ENCODE peak calls at places on chromosome 3, in seven cellular contexts. One of them, this sample, is unnamed.

GRCh38 chr3:196990654-196991053 is 22.0 kb upstream of the PIGZ start:
- DNase-seq in cardiac fibroblast: no peak
- DNase-seq in HFF-Myc: no peak
- DNase-seq in choroid plexus epithelial cell: no peak
- DNase-seq in AG04450: no peak
- DNase-seq in GM06990: no peak
- DNase-seq in cardiac muscle cell: no peak
- DNase-seq in this sample: no peak

GRCh38 chr3:196968233-196969000 is at the start of gene PIGZ:
- DNase-seq in HFF-Myc: no peak
- DNase-seq in AG04450: no peak
- DNase-seq in cardiac muscle cell: peak; percentile 62
- DNase-seq in GM06990: peak; percentile 72
- DNase-seq in choroid plexus epithelial cell: no peak
- DNase-seq in cardiac fibroblast: peak; percentile 51
- DNase-seq in this sample: no peak

GRCh38 chr3:54870423-54870822 is 57.4 kb downstream of the LRTM1 start:
- DNase-seq in cardiac muscle cell: peak; percentile 76
- DNase-seq in choroid plexus epithelial cell: peak; percentile 96
- DNase-seq in AG04450: peak; percentile 89
- DNase-seq in HFF-Myc: peak; percentile 93
- DNase-seq in GM06990: no peak
- DNase-seq in cardiac fibroblast: peak; percentile 92
- DNase-seq in this sample: no peak

GRCh38 chr3:30751610-30752299 is 142.7 kb downstream of the GADL1 start:
- DNase-seq in cardiac fibroblast: peak; percentile 61
- DNase-seq in HFF-Myc: peak; percentile 27
- DNase-seq in choroid plexus epithelial cell: peak; percentile 76
- DNase-seq in cardiac muscle cell: peak; percentile 54
- DNase-seq in AG04450: no peak
- DNase-seq in GM06990: no peak
- DNase-seq in this sample: peak; percentile 43

GRCh38 chr3:177371903-177372302 is 174.6 kb upstream of the TBL1XR1 start:
- DNase-seq in cardiac fibroblast: no peak
- DNase-seq in choroid plexus epithelial cell: no peak
- DNase-seq in AG04450: no peak
- DNase-seq in cardiac muscle cell: no peak
- DNase-seq in HFF-Myc: no peak
- DNase-seq in GM06990: no peak
- DNase-seq in this sample: no peak

GRCh38 chr3:4568831-4569230 is 75.7 kb downstream of the ITPR1 start:
- DNase-seq in cardiac muscle cell: no peak
- DNase-seq in cardiac fibroblast: no peak
- DNase-seq in HFF-Myc: no peak
- DNase-seq in AG04450: no peak
- DNase-seq in choroid plexus epithelial cell: no peak
- DNase-seq in GM06990: no peak
- DNase-seq in this sample: no peak

GRCh38 chr3:78343221-78343620 is 1303.3 kb downstream of the ROBO2 start:
- DNase-seq in choroid plexus epithelial cell: no peak
- DNase-seq in cardiac fibroblast: no peak
- DNase-seq in HFF-Myc: no peak
- DNase-seq in cardiac muscle cell: no peak
- DNase-seq in GM06990: no peak
- DNase-seq in AG04450: no peak
- DNase-seq in this sample: no peak

GRCh38 chr3:71341721-71342120 is 241.8 kb downstream of the FOXP1 start:
- DNase-seq in cardiac muscle cell: no peak
- DNase-seq in choroid plexus epithelial cell: peak; percentile 79
- DNase-seq in cardiac fibroblast: peak; percentile 73
- DNase-seq in GM06990: no peak
- DNase-seq in AG04450: peak; percentile 47
- DNase-seq in HFF-Myc: peak; percentile 22
- DNase-seq in this sample: no peak

GRCh38 chr3:98521897-98522537 is 685 bp downstream of the CLDND1 start:
- DNase-seq in cardiac muscle cell: peak; percentile 74
- DNase-seq in cardiac fibroblast: peak; percentile 54
- DNase-seq in choroid plexus epithelial cell: peak; percentile 68
- DNase-seq in AG04450: peak; percentile 18
- DNase-seq in HFF-Myc: peak; percentile 11
- DNase-seq in GM06990: no peak
- DNase-seq in this sample: peak; percentile 11

GRCh38 chr3:108221403-108221802 is 821 bp downstream of the IFT57 start:
- DNase-seq in HFF-Myc: no peak
- DNase-seq in AG04450: no peak
- DNase-seq in choroid plexus epithelial cell: peak; percentile 5
- DNase-seq in cardiac muscle cell: no peak
- DNase-seq in cardiac fibroblast: peak; percentile 9
- DNase-seq in GM06990: no peak
- DNase-seq in this sample: no peak

GRCh38 chr3:149494759-149495580 is 20.5 kb downstream of the TM4SF4 start:
- DNase-seq in choroid plexus epithelial cell: peak; percentile 38
- DNase-seq in cardiac muscle cell: no peak
- DNase-seq in cardiac fibroblast: no peak
- DNase-seq in AG04450: no peak
- DNase-seq in GM06990: no peak
- DNase-seq in HFF-Myc: no peak
- DNase-seq in this sample: no peak

DNA sequence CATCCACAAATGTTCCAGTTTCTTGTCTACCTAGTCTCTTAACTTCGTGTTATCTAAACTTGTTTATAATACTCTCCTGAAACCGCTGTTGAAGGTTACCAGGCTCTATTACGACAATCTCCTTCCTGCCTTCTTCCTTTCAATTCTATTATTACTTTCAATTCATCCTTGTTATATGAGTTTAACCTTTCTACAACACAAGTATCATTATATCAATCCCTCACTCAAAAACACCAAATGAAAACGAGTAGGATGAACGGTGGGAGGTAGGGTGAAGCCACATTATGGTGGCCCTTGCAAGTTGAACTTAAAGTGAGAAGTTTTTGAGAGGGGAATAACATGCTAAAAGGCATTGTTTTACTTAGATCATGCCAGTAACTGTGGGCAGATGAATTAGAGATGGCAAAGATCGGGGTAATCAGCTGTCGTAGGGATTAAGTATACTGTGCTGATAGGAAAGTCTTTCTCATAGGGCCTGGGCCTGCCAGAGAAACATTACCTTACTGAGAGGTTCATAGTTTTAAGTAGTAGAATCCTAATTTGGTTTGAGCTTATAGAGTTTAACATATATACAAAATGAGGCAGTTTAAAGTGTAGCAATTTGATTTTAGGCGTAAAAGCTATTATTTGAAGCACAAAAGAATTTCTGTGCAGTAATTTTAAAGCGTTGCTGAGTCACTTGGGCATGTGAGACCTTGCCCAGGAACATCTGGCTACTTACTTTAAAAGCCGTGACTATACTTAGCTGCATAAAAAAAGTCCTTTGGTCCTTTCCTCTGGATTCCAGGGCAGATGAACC is 3.4 kb upstream of the CEP97 start:
- DNase-seq in choroid plexus epithelial cell: no peak
- DNase-seq in AG04450: no peak
- DNase-seq in HFF-Myc: peak; percentile 42
- DNase-seq in cardiac fibroblast: no peak
- DNase-seq in GM06990: peak; percentile 11
- DNase-seq in cardiac muscle cell: no peak
- DNase-seq in this sample: peak; percentile 31
- H3K4me3 ChIP-seq in choroid plexus epithelial cell: no peak overlapping the region
- H3K4me3 ChIP-seq in AG04450: no peak overlapping the region
- H3K4me3 ChIP-seq in HFF-Myc: no peak overlapping the region
- H3K4me3 ChIP-seq in cardiac fibroblast: no peak overlapping the region
- H3K4me3 ChIP-seq in GM06990: no peak overlapping the region
- H3K4me3 ChIP-seq in cardiac muscle cell: no peak overlapping the region
- H3K4me3 ChIP-seq in this sample: no peak overlapping the region

DNA sequence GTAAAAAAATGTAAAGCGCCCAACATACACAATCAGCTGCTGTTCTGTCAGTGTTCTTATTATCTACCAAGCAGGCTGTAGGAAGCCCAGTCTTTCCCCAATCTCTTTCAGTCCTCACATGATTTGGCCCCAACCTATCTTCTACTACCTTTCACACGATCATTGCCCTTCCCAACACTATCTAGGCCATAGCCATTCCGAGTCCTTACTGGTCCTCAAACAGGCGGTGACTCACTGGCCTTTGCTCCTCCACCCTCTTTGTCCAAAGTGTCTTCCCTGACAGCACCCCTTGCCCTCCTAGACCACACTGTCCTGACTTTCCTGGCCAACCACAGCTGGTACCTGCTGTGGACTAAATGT is 881 bp upstream of the RFT1 start:
- DNase-seq in AG04450: no peak
- DNase-seq in HFF-Myc: no peak
- DNase-seq in cardiac muscle cell: no peak
- DNase-seq in choroid plexus epithelial cell: no peak
- DNase-seq in GM06990: no peak
- DNase-seq in cardiac fibroblast: no peak
- DNase-seq in this sample: no peak
- H3K4me3 ChIP-seq in AG04450: peak overlapping the region; percentile 96
- H3K4me3 ChIP-seq in HFF-Myc: peak overlapping the region; percentile 92
- H3K4me3 ChIP-seq in cardiac muscle cell: peak overlapping the region; percentile 87
- H3K4me3 ChIP-seq in choroid plexus epithelial cell: no peak overlapping the region
- H3K4me3 ChIP-seq in GM06990: peak overlapping the region; percentile 99
- H3K4me3 ChIP-seq in cardiac fibroblast: no peak overlapping the region
- H3K4me3 ChIP-seq in this sample: peak overlapping the region; percentile 98

DNA sequence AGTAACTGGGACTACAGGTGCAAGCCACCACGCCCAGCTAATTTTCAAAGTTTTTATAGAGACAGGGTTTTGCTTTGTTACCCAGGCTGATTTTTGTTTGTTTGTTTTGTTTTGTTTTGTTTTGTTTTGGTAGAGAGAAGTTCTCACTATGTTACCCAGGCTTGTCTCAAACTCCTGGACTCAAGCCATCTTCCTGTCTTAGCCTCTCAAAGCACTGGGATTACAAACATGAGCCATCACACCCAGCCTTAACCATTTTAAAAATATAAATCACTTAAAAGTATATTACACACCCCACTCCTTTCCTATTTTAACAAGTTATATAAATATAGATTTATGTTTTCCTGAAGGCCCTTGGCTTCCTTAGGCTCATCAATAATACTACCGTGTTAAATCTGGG is 6.5 kb upstream of the DYNC1LI1 start:
- DNase-seq in HFF-Myc: no peak
- DNase-seq in cardiac muscle cell: no peak
- DNase-seq in choroid plexus epithelial cell: peak; percentile 17
- DNase-seq in GM06990: no peak
- DNase-seq in AG04450: no peak
- DNase-seq in cardiac fibroblast: peak; percentile 63
- DNase-seq in this sample: no peak
- H3K4me3 ChIP-seq in HFF-Myc: no peak overlapping the region
- H3K4me3 ChIP-seq in cardiac muscle cell: no peak overlapping the region
- H3K4me3 ChIP-seq in choroid plexus epithelial cell: no peak overlapping the region
- H3K4me3 ChIP-seq in GM06990: peak overlapping the region; percentile 7
- H3K4me3 ChIP-seq in AG04450: no peak overlapping the region
- H3K4me3 ChIP-seq in cardiac fibroblast: no peak overlapping the region
- H3K4me3 ChIP-seq in this sample: no peak overlapping the region

GRCh38 chr3:184300377-184300717 is 1.3 kb downstream of the PSMD2 start:
- DNase-seq in GM06990: no peak
- DNase-seq in HFF-Myc: no peak
- DNase-seq in choroid plexus epithelial cell: peak; percentile 27
- DNase-seq in AG04450: no peak
- DNase-seq in cardiac fibroblast: no peak
- DNase-seq in cardiac muscle cell: no peak
- DNase-seq in this sample: no peak
- H3K4me3 ChIP-seq in GM06990: peak overlapping the region; percentile 94
- H3K4me3 ChIP-seq in HFF-Myc: peak overlapping the region; percentile 97
- H3K4me3 ChIP-seq in choroid plexus epithelial cell: peak overlapping the region; percentile 93
- H3K4me3 ChIP-seq in AG04450: peak overlapping the region; percentile 98
- H3K4me3 ChIP-seq in cardiac fibroblast: no peak overlapping the region
- H3K4me3 ChIP-seq in cardiac muscle cell: peak overlapping the region; percentile 72
- H3K4me3 ChIP-seq in this sample: peak overlapping the region; percentile 68

This sample was measured in Jurkat, Clone E6-1.